ENCODE peak calls at places on chromosomes 16 and 17, in seven cellular contexts. F is lower leg skin, V is GM12892, Q is heart left ventricle, N is tibial nerve, B is Peyer's patch, S is upper lobe of left lung. T is an unnamed sample.

GRCh38 chr17:27333410-27333980 is 39.6 kb downstream of the WSB1 start:
- DNase-seq in F (peak), V (no peak), Q (no peak), N (no peak), B (no peak), S (peak), T (no peak)

GRCh38 chr17:41176744-41177387 is 1.2 kb downstream of the KRTAP4-2 start:
- DNase-seq in F (no peak), V (no peak), Q (no peak), N (no peak), B (no peak), S (no peak), T (no peak)

GRCh38 chr17:28991779-28992178 is 14.1 kb downstream of the SEZ6 start:
- DNase-seq in F (no peak), V (no peak), Q (no peak), N (no peak), B (no peak), S (no peak), T (no peak)

GRCh38 chr16:77807071-77807470 is 18.7 kb downstream of the VAT1L start:
- DNase-seq in F (no peak), V (no peak), Q (no peak), N (no peak), B (no peak), S (no peak), T (no peak)

GRCh38 chr16:20042848-20043247 is 30.8 kb downstream of the GPR139 start:
- DNase-seq in F (no peak), V (no peak), Q (no peak), N (no peak), B (no peak), S (no peak), T (no peak)

GRCh38 chr17:4389079-4389478 is 22.6 kb upstream of the UBE2G1 start:
- DNase-seq in F (no peak), V (no peak), Q (no peak), N (no peak), B (no peak), S (no peak), T (no peak)

GRCh38 chr16:69754469-69755310 is at the start of gene NOB1:
- DNase-seq in F (peak), V (peak), Q (peak), N (peak), B (peak), S (peak), T (peak)

GRCh38 chr17:34305606-34306005 is 13.6 kb upstream of the CCL8 start:
- DNase-seq in F (peak), V (no peak), Q (no peak), N (no peak), B (no peak), S (no peak), T (no peak)

GRCh38 chr17:16250635-16251034 is 33.6 kb downstream of the PIGL start:
- DNase-seq in F (no peak), V (no peak), Q (no peak), N (no peak), B (no peak), S (no peak), T (no peak)

GRCh38 chr16:81616321-81617020 is 162.6 kb upstream of the PLCG2 start:
- DNase-seq in F (no peak), V (peak), Q (peak), N (peak), B (peak), S (peak), T (no peak)

GRCh38 chr16:27073733-27074132 is 7.0 kb downstream of the C16orf82 start:
- DNase-seq in F (peak), V (no peak), Q (no peak), N (no peak), B (no peak), S (no peak), T (no peak)

GRCh38 chr16:11076259-11077018 is 132.1 kb downstream of the CLEC16A start:
- DNase-seq in F (no peak), V (peak), Q (no peak), N (no peak), B (peak), S (no peak), T (no peak)

GRCh38 chr16:10729649-10730048 is 14.0 kb upstream of the NUBP1 start:
- DNase-seq in F (peak), V (no peak), Q (no peak), N (no peak), B (no peak), S (peak), T (no peak)

GRCh38 chr16:68519225-68519745 is 19.8 kb upstream of the ZFP90 start:
- DNase-seq in F (no peak), V (no peak), Q (no peak), N (no peak), B (no peak), S (no peak), T (no peak)

DNA sequence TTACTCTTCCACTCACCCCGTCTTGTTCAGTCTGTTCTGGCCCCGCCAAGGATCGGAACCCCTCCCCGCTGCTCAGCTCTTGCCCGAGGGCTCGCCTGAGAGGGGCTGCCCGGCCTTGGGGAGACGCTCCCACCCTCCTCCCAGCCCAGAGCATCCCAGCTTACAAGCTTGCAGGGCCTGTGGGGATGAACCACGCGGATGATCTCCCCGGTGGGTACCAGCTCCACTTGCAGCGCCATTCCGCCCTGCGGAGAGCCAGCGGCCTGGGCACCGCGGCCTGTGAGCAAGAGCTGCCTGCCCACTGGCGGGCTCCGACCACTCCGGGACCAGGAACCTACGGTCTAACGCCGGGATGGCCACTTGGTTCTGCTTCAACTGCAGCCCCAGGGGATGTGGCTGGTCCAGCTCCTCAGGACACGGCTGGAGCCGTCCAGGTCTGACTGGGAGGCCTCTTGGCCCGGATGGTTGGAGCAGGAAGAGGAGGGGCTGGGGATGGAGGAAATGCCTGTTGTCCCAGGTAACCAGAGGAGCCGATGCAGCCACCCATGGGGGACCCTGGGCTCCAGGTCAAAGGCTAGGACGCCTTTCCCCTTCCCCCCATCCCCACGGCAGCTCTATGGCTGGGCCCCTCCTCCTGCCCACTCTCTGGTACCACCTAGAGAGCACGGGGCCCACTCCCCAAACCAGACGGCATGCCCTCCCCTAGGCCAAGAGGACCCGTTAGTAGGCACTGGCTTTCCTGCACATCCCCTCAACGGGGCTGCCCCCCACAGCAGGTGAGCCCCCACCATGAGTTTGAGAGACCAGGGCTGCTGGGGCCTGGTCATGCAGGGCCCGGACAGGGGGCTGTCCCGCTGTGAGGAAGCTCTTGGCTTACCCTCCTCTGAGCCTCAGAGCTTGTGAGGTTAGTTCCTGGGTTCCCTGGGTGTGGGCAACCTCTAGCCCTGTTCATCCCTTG is at the start of gene MYO1C:
- DNase-seq in F (peak), V (no peak), Q (peak), N (no peak), B (no peak), S (no peak), T (no peak)
- TF ChIP-seq POLR2A in F (no peak), V (no peak), Q (no peak), N (no peak), B (no peak), S (no peak), T (no peak)

GRCh38 chr16:8649829-8650554 is 24.4 kb upstream of the ABAT start:
- DNase-seq in F (no peak), V (no peak), Q (no peak), N (no peak), B (no peak), S (no peak), T (no peak)
- TF ChIP-seq POLR2A in F (no peak), V (no peak), Q (no peak), N (no peak), B (no peak), S (no peak), T (no peak)

GRCh38 chr17:44830359-44831269 is 527 bp upstream of the GJC1 start:
- DNase-seq in F (no peak), V (no peak), Q (peak), N (no peak), B (no peak), S (no peak), T (no peak)
- TF ChIP-seq POLR2A in F (no peak), V (no peak), Q (peak), N (no peak), B (no peak), S (no peak), T (no peak)

DNA sequence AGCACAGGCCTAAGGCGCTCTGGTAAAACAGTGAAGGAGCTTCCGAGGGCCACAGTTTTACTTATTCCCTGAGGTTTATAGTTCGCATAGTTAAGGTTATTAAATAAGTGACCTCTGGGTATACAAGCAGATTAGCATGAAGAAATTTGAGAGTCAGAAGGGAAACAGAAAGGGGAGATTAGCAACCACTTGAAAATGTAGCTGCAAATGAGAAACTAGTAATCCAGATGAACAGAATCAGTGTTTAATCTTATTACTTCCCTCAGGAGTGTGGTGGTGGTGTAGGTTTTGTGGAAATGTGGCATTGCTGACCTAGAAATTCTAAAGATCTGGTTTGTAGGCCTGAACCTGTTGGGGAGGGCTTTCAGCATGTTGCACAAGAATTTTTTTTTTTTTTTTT is 130.4 kb downstream of the CCDC182 start:
- DNase-seq in F (no peak), V (no peak), Q (no peak), N (no peak), B (no peak), S (no peak), T (no peak)
- TF ChIP-seq POLR2A in F (no peak), V (no peak), Q (no peak), N (no peak), B (no peak), S (no peak), T (no peak)

GRCh38 chr17:82698065-82698973 is at the start of gene RAB40B:
- DNase-seq in F (peak), V (peak), Q (peak), N (peak), B (peak), S (peak), T (peak)
- TF ChIP-seq POLR2A in F (no peak), V (no peak), Q (peak), N (peak), B (peak), S (no peak), T (no peak)

DNA sequence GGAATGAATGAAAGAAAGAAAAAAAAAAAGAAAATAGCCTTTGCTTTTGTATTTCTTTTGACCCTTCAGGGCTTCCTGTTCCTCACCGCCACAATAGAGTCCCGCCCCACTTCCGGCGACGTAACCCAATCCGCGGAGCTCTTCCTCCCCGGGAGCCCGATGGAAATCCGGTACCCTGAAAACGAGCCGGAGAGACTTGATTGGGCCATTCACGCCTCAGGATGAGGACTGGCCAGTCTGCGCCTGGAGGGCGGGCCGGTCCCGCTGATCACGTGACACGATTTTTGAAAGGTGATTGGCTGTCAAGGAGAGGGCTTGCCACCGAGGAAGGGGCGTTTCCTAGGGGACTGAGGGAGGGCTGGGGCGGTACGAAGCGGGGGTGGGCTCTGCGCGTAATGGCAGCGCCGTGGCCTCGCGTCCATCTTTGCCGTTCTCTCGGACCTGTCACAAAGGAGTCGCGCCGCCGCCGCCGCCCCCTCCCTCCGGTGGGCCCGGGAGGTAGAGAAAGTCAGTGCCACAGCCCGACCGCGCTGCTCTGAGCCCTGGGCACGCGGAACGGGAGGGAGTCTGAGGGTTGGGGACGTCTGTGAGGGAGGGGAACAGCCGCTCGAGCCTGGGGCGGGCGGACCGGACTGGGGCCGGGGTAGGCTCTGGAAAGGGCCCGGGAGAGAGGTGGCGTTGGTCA is at the start of the genes PSME3IP1 and RSPRY1:
- DNase-seq in F (peak), V (peak), Q (peak), N (peak), B (peak), S (peak), T (peak)
- TF ChIP-seq POLR2A in F (peak), V (peak), Q (peak), N (peak), B (peak), S (no peak), T (peak)

T was measured in erythroblast.